ENCODE peak calls at places on chromosome 14, in ten cellular contexts. T, X, P, D, Y, K, W, F, Q and Z are unnamed samples.

GRCh38 chr14:81323621-81324400 is 76.3 kb downstream of the STON2 start:
- DNase-seq in F (no peak), Y (no peak), P (no peak), K (no peak), X (no peak), W (peak), D (no peak), Q (no peak), T (peak), Z (no peak)

GRCh38 chr14:105059035-105059916 is 6.0 kb downstream of the GPR132 start:
- DNase-seq in T (no peak), F (no peak), P (no peak), W (peak), Y (no peak), X (peak), K (no peak), D (no peak), Q (peak), Z (no peak)

GRCh38 chr14:68359862-68360552 is 432.9 kb downstream of the ZFP36L1 start:
- DNase-seq in Y (no peak), X (no peak), Q (no peak), K (no peak), F (no peak), P (no peak), D (peak), W (no peak), T (peak), Z (no peak)

GRCh38 chr14:69152181-69152943 is 557 bp downstream of the DCAF5 start:
- DNase-seq in D (peak), T (peak), Y (peak), Q (peak), W (no peak), P (no peak), F (no peak), X (peak), K (peak), Z (peak)

GRCh38 chr14:96631030-96631429 is 128.8 kb downstream of the PAPOLA start:
- DNase-seq in D (no peak), Q (no peak), T (no peak), Y (no peak), F (no peak), X (no peak), W (no peak), K (no peak), P (no peak), Z (no peak)

GRCh38 chr14:50835280-50835679 is 4.3 kb upstream of the NIN start:
- DNase-seq in Q (no peak), Y (no peak), F (no peak), T (no peak), K (no peak), D (no peak), X (peak), P (no peak), W (peak), Z (peak)

GRCh38 chr14:56322531-56322930 is 204.3 kb downstream of the PELI2 start:
- DNase-seq in X (no peak), K (no peak), F (no peak), T (no peak), Y (no peak), P (no peak), Q (no peak), W (no peak), D (no peak), Z (no peak)

GRCh38 chr14:70981005-70981952 is 74.0 kb downstream of the PCNX1 start:
- DNase-seq in T (no peak), P (no peak), F (no peak), Q (no peak), Y (no peak), K (no peak), D (no peak), W (no peak), X (peak), Z (no peak)

GRCh38 chr14:33839193-33840076 is 111.4 kb downstream of the EGLN3 start:
- DNase-seq in D (peak), Y (peak), Q (peak), W (no peak), T (peak), P (no peak), X (peak), K (peak), F (peak), Z (peak)